ENCODE peak calls at places on chromosomes 11 and 22, in four cellular contexts. L is left ventricle myocardium inferior, W is lung, F is cardiac muscle cell. I is an unnamed sample.

GRCh38 chr11:73245461-73245860 is 26.7 kb upstream of the P2RY6 start:
- DNase-seq in L (no peak), W (no peak), F (no peak), I (no peak)

GRCh38 chr11:119337581-119338317 is 2.9 kb downstream of the C1QTNF5 start:
- DNase-seq in L (no peak), W (no peak), F (peak), I (no peak)

GRCh38 chr11:132131051-132131450 is 760.6 kb downstream of the NTM start:
- DNase-seq in L (no peak), W (no peak), F (no peak), I (no peak)

GRCh38 chr22:35375031-35375430 is 5.9 kb upstream of the HMOX1 start:
- DNase-seq in L (no peak), W (no peak), F (no peak), I (no peak)

GRCh38 chr11:121968638-121969037 is 147.4 kb downstream of the BLID start:
- DNase-seq in L (no peak), W (no peak), F (no peak), I (no peak)

GRCh38 chr22:24189249-24190158 is 8.2 kb downstream of the SUSD2 start:
- DNase-seq in L (peak), W (peak), F (peak), I (peak)

GRCh38 chr11:22216940-22217339 is 24.1 kb downstream of the ANO5 start:
- DNase-seq in L (no peak), W (no peak), F (no peak), I (no peak)

GRCh38 chr22:17152340-17152739 is 6.7 kb downstream of the HDHD5 start:
- DNase-seq in L (no peak), W (no peak), F (no peak), I (no peak)

GRCh38 chr11:65529475-65530156 is 4.7 kb downstream of the SCYL1 start:
- DNase-seq in L (no peak), W (no peak), F (no peak), I (no peak)

GRCh38 chr11:132802932-132803331 is 729.4 kb downstream of the OPCML start:
- DNase-seq in L (no peak), W (no peak), F (no peak), I (no peak)

GRCh38 chr11:6228520-6228919 is 5.9 kb downstream of the FHIP1B start:
- DNase-seq in L (no peak), W (no peak), F (no peak), I (no peak)
- TF ChIP-seq CTCF in L (no peak), W (no peak), F (no peak), I (no peak)

GRCh38 chr22:19910180-19910744 is 31.3 kb upstream of the COMT start:
- DNase-seq in L (no peak), W (no peak), F (no peak), I (no peak)
- TF ChIP-seq CTCF in L (peak), W (no peak), F (no peak), I (no peak)

GRCh38 chr11:69948256-69949141 is 129.3 kb upstream of the FGF3 start:
- DNase-seq in L (peak), W (no peak), F (no peak), I (no peak)
- TF ChIP-seq CTCF in L (peak), W (no peak), F (no peak), I (no peak)

DNA sequence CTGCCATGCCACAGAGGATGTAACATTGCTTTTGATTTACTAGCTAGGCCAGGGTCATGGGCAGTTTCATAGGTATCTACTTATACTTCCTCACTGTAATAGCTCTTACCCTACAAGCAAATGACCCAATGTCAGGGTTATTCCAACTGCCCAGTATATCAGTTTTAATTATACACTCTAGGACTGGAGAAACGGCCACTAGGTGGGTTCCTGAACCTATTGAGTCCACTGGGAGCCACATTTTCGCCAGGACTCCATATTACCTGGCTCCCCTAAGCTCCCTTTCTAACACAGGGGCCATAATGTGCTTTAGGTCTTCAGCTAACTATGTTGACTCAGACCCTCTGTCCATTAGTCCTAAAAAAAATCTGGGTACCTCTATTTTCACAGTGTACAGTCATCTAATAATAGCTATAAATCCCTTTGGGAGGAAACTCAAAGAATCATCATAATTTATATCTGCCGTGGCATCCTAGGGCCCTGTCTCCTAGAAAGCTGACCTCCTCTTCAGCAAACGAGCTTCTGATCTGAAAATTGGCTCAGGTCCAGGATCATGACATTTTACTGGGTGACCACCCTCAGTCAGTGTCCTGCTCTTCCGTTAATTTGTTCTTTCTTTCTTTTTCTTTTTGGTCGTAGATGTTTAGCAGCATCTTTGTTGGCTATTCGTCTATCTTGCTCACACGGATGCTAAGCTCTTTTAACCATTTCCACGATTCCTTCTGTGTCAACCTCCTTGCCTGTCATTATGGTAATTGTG is 244.3 kb downstream of the FAM76B start:
- DNase-seq in L (no peak), W (no peak), F (no peak), I (no peak)
- TF ChIP-seq CTCF in L (no peak), W (no peak), F (no peak), I (no peak)